ENCODE peak calls at places on chromosome 13, in eight cellular contexts. One of them, this sample, is unnamed.

GRCh38 chr13:94641432-94641941 is 39.8 kb downstream of the GPR180 start:
- DNase-seq in AG09309: peak
- DNase-seq in foreskin fibroblast: peak
- DNase-seq in breast epithelium: no peak
- DNase-seq in heart right ventricle: no peak
- DNase-seq in tibial nerve: no peak
- DNase-seq in brain microvascular endothelial cell: peak
- DNase-seq in astrocyte of the spinal cord: peak
- DNase-seq in this sample: peak

GRCh38 chr13:49858183-49858856 is 65.8 kb upstream of the KPNA3 start:
- DNase-seq in AG09309: peak
- DNase-seq in brain microvascular endothelial cell: peak
- DNase-seq in foreskin fibroblast: peak
- DNase-seq in tibial nerve: no peak
- DNase-seq in breast epithelium: no peak
- DNase-seq in heart right ventricle: no peak
- DNase-seq in astrocyte of the spinal cord: peak
- DNase-seq in this sample: peak

GRCh38 chr13:99577934-99578917 is 77.0 kb downstream of the TM9SF2 start:
- DNase-seq in heart right ventricle: no peak
- DNase-seq in astrocyte of the spinal cord: no peak
- DNase-seq in tibial nerve: no peak
- DNase-seq in brain microvascular endothelial cell: no peak
- DNase-seq in AG09309: no peak
- DNase-seq in foreskin fibroblast: no peak
- DNase-seq in breast epithelium: no peak
- DNase-seq in this sample: no peak

GRCh38 chr13:90968510-90968909 is 379.0 kb upstream of the MIR17HG start:
- DNase-seq in brain microvascular endothelial cell: no peak
- DNase-seq in foreskin fibroblast: no peak
- DNase-seq in breast epithelium: no peak
- DNase-seq in heart right ventricle: no peak
- DNase-seq in tibial nerve: no peak
- DNase-seq in AG09309: no peak
- DNase-seq in astrocyte of the spinal cord: peak
- DNase-seq in this sample: no peak

GRCh38 chr13:78160793-78161192 is 242.2 kb upstream of the EDNRB start:
- DNase-seq in foreskin fibroblast: peak
- DNase-seq in tibial nerve: no peak
- DNase-seq in brain microvascular endothelial cell: no peak
- DNase-seq in breast epithelium: no peak
- DNase-seq in heart right ventricle: no peak
- DNase-seq in AG09309: peak
- DNase-seq in astrocyte of the spinal cord: peak
- DNase-seq in this sample: peak

GRCh38 chr13:98350746-98351330 is 173.8 kb upstream of the RNF113B start:
- DNase-seq in tibial nerve: no peak
- DNase-seq in brain microvascular endothelial cell: no peak
- DNase-seq in AG09309: no peak
- DNase-seq in foreskin fibroblast: no peak
- DNase-seq in heart right ventricle: no peak
- DNase-seq in astrocyte of the spinal cord: no peak
- DNase-seq in breast epithelium: no peak
- DNase-seq in this sample: no peak

GRCh38 chr13:30787747-30788535 is 52.6 kb downstream of the ALOX5AP start:
- DNase-seq in heart right ventricle: no peak
- DNase-seq in foreskin fibroblast: no peak
- DNase-seq in breast epithelium: no peak
- DNase-seq in brain microvascular endothelial cell: peak
- DNase-seq in astrocyte of the spinal cord: no peak
- DNase-seq in AG09309: no peak
- DNase-seq in tibial nerve: no peak
- DNase-seq in this sample: no peak

GRCh38 chr13:45850020-45850613 is 1.4 kb downstream of the SIAH3 start:
- DNase-seq in AG09309: no peak
- DNase-seq in astrocyte of the spinal cord: no peak
- DNase-seq in brain microvascular endothelial cell: no peak
- DNase-seq in tibial nerve: no peak
- DNase-seq in heart right ventricle: no peak
- DNase-seq in breast epithelium: no peak
- DNase-seq in foreskin fibroblast: no peak
- DNase-seq in this sample: no peak

GRCh38 chr13:39516140-39516539 is 86.9 kb downstream of the LHFPL6 start:
- DNase-seq in astrocyte of the spinal cord: no peak
- DNase-seq in heart right ventricle: no peak
- DNase-seq in brain microvascular endothelial cell: no peak
- DNase-seq in tibial nerve: no peak
- DNase-seq in AG09309: no peak
- DNase-seq in breast epithelium: no peak
- DNase-seq in foreskin fibroblast: peak
- DNase-seq in this sample: peak

GRCh38 chr13:59834801-59835200 is 328.9 kb downstream of the DIAPH3 start:
- DNase-seq in tibial nerve: no peak
- DNase-seq in breast epithelium: no peak
- DNase-seq in astrocyte of the spinal cord: peak
- DNase-seq in foreskin fibroblast: peak
- DNase-seq in AG09309: peak
- DNase-seq in brain microvascular endothelial cell: peak
- DNase-seq in heart right ventricle: no peak
- DNase-seq in this sample: peak

GRCh38 chr13:94249512-94249911 is 230.0 kb downstream of the DCT start:
- DNase-seq in foreskin fibroblast: peak
- DNase-seq in brain microvascular endothelial cell: peak
- DNase-seq in heart right ventricle: no peak
- DNase-seq in tibial nerve: no peak
- DNase-seq in AG09309: peak
- DNase-seq in breast epithelium: no peak
- DNase-seq in astrocyte of the spinal cord: peak
- DNase-seq in this sample: peak

GRCh38 chr13:83453723-83454122 is 428.6 kb downstream of the SLITRK1 start:
- DNase-seq in foreskin fibroblast: no peak
- DNase-seq in AG09309: no peak
- DNase-seq in brain microvascular endothelial cell: no peak
- DNase-seq in breast epithelium: no peak
- DNase-seq in tibial nerve: no peak
- DNase-seq in heart right ventricle: no peak
- DNase-seq in astrocyte of the spinal cord: no peak
- DNase-seq in this sample: no peak

GRCh38 chr13:32216281-32216680 is 98.9 kb downstream of the ZAR1L start:
- DNase-seq in astrocyte of the spinal cord: no peak
- DNase-seq in brain microvascular endothelial cell: no peak
- DNase-seq in breast epithelium: no peak
- DNase-seq in heart right ventricle: no peak
- DNase-seq in tibial nerve: no peak
- DNase-seq in foreskin fibroblast: no peak
- DNase-seq in AG09309: no peak
- DNase-seq in this sample: no peak

GRCh38 chr13:95235199-95235726 is 66.0 kb downstream of the ABCC4 start:
- DNase-seq in astrocyte of the spinal cord: no peak
- DNase-seq in breast epithelium: no peak
- DNase-seq in foreskin fibroblast: no peak
- DNase-seq in brain microvascular endothelial cell: no peak
- DNase-seq in AG09309: no peak
- DNase-seq in heart right ventricle: no peak
- DNase-seq in tibial nerve: no peak
- DNase-seq in this sample: no peak

GRCh38 chr13:32894589-32895001 is 121.6 kb upstream of the KL start:
- DNase-seq in breast epithelium: no peak
- DNase-seq in foreskin fibroblast: peak
- DNase-seq in tibial nerve: no peak
- DNase-seq in heart right ventricle: no peak
- DNase-seq in AG09309: peak
- DNase-seq in astrocyte of the spinal cord: no peak
- DNase-seq in brain microvascular endothelial cell: peak
- DNase-seq in this sample: no peak

GRCh38 chr13:98267080-98267912 is 90.2 kb upstream of the RNF113B start:
- DNase-seq in foreskin fibroblast: no peak
- DNase-seq in breast epithelium: no peak
- DNase-seq in tibial nerve: peak
- DNase-seq in brain microvascular endothelial cell: peak
- DNase-seq in astrocyte of the spinal cord: peak
- DNase-seq in AG09309: no peak
- DNase-seq in heart right ventricle: no peak
- DNase-seq in this sample: no peak

GRCh38 chr13:48874165-48874564 is 101.5 kb upstream of the FNDC3A start:
- DNase-seq in AG09309: no peak
- DNase-seq in tibial nerve: no peak
- DNase-seq in breast epithelium: no peak
- DNase-seq in foreskin fibroblast: no peak
- DNase-seq in brain microvascular endothelial cell: no peak
- DNase-seq in astrocyte of the spinal cord: no peak
- DNase-seq in heart right ventricle: no peak
- DNase-seq in this sample: no peak

GRCh38 chr13:109309625-109310363 is 476.6 kb downstream of the IRS2 start:
- DNase-seq in astrocyte of the spinal cord: peak
- DNase-seq in foreskin fibroblast: no peak
- DNase-seq in AG09309: no peak
- DNase-seq in brain microvascular endothelial cell: no peak
- DNase-seq in tibial nerve: no peak
- DNase-seq in heart right ventricle: no peak
- DNase-seq in breast epithelium: no peak
- DNase-seq in this sample: no peak

GRCh38 chr13:85557651-85558050 is 241.6 kb downstream of the SLITRK6 start:
- DNase-seq in brain microvascular endothelial cell: no peak
- DNase-seq in heart right ventricle: no peak
- DNase-seq in tibial nerve: no peak
- DNase-seq in breast epithelium: no peak
- DNase-seq in foreskin fibroblast: no peak
- DNase-seq in astrocyte of the spinal cord: no peak
- DNase-seq in AG09309: no peak
- DNase-seq in this sample: no peak
- TF ChIP-seq CTCF in brain microvascular endothelial cell: no peak
- TF ChIP-seq CTCF in heart right ventricle: no peak
- TF ChIP-seq CTCF in tibial nerve: no peak
- TF ChIP-seq CTCF in breast epithelium: no peak
- TF ChIP-seq CTCF in foreskin fibroblast: no peak
- TF ChIP-seq CTCF in astrocyte of the spinal cord: no peak
- TF ChIP-seq CTCF in AG09309: no peak
- TF ChIP-seq CTCF in this sample: no peak

GRCh38 chr13:36332986-36333385 is 13.2 kb downstream of the SPART start:
- DNase-seq in astrocyte of the spinal cord: peak
- DNase-seq in foreskin fibroblast: peak
- DNase-seq in breast epithelium: no peak
- DNase-seq in brain microvascular endothelial cell: no peak
- DNase-seq in heart right ventricle: no peak
- DNase-seq in AG09309: no peak
- DNase-seq in tibial nerve: no peak
- DNase-seq in this sample: no peak

GRCh38 chr13:36339600-36340155 is 6.5 kb downstream of the SPART start:
- DNase-seq in breast epithelium: no peak
- DNase-seq in tibial nerve: no peak
- DNase-seq in AG09309: no peak
- DNase-seq in astrocyte of the spinal cord: no peak
- DNase-seq in brain microvascular endothelial cell: no peak
- DNase-seq in foreskin fibroblast: no peak
- DNase-seq in heart right ventricle: no peak
- DNase-seq in this sample: no peak

GRCh38 chr13:36343766-36344165 is 2.4 kb downstream of the SPART start:
- DNase-seq in astrocyte of the spinal cord: no peak
- DNase-seq in breast epithelium: no peak
- DNase-seq in tibial nerve: no peak
- DNase-seq in foreskin fibroblast: no peak
- DNase-seq in heart right ventricle: no peak
- DNase-seq in brain microvascular endothelial cell: no peak
- DNase-seq in AG09309: no peak
- DNase-seq in this sample: no peak

GRCh38 chr13:36341718-36342117 is 4.5 kb downstream of the SPART start:
- DNase-seq in AG09309: no peak
- DNase-seq in foreskin fibroblast: peak
- DNase-seq in astrocyte of the spinal cord: no peak
- DNase-seq in breast epithelium: no peak
- DNase-seq in heart right ventricle: no peak
- DNase-seq in tibial nerve: no peak
- DNase-seq in brain microvascular endothelial cell: no peak
- DNase-seq in this sample: peak

GRCh38 chr13:36337938-36338337 is 8.3 kb downstream of the SPART start:
- DNase-seq in brain microvascular endothelial cell: no peak
- DNase-seq in astrocyte of the spinal cord: no peak
- DNase-seq in tibial nerve: no peak
- DNase-seq in breast epithelium: no peak
- DNase-seq in foreskin fibroblast: no peak
- DNase-seq in heart right ventricle: no peak
- DNase-seq in AG09309: no peak
- DNase-seq in this sample: no peak
- TF ChIP-seq CTCF in brain microvascular endothelial cell: no peak
- TF ChIP-seq CTCF in astrocyte of the spinal cord: no peak
- TF ChIP-seq CTCF in tibial nerve: no peak
- TF ChIP-seq CTCF in breast epithelium: no peak
- TF ChIP-seq CTCF in foreskin fibroblast: no peak
- TF ChIP-seq CTCF in heart right ventricle: no peak
- TF ChIP-seq CTCF in AG09309: no peak
- TF ChIP-seq CTCF in this sample: no peak

GRCh38 chr13:113122571-113123225 is at the start of gene F10:
- DNase-seq in tibial nerve: peak
- DNase-seq in brain microvascular endothelial cell: peak
- DNase-seq in foreskin fibroblast: peak
- DNase-seq in breast epithelium: peak
- DNase-seq in AG09309: peak
- DNase-seq in heart right ventricle: peak
- DNase-seq in astrocyte of the spinal cord: peak
- DNase-seq in this sample: peak
- TF ChIP-seq CTCF in tibial nerve: peak
- TF ChIP-seq CTCF in brain microvascular endothelial cell: peak
- TF ChIP-seq CTCF in foreskin fibroblast: peak
- TF ChIP-seq CTCF in breast epithelium: no peak
- TF ChIP-seq CTCF in AG09309: no peak
- TF ChIP-seq CTCF in heart right ventricle: no peak
- TF ChIP-seq CTCF in astrocyte of the spinal cord: no peak
- TF ChIP-seq CTCF in this sample: peak

DNA sequence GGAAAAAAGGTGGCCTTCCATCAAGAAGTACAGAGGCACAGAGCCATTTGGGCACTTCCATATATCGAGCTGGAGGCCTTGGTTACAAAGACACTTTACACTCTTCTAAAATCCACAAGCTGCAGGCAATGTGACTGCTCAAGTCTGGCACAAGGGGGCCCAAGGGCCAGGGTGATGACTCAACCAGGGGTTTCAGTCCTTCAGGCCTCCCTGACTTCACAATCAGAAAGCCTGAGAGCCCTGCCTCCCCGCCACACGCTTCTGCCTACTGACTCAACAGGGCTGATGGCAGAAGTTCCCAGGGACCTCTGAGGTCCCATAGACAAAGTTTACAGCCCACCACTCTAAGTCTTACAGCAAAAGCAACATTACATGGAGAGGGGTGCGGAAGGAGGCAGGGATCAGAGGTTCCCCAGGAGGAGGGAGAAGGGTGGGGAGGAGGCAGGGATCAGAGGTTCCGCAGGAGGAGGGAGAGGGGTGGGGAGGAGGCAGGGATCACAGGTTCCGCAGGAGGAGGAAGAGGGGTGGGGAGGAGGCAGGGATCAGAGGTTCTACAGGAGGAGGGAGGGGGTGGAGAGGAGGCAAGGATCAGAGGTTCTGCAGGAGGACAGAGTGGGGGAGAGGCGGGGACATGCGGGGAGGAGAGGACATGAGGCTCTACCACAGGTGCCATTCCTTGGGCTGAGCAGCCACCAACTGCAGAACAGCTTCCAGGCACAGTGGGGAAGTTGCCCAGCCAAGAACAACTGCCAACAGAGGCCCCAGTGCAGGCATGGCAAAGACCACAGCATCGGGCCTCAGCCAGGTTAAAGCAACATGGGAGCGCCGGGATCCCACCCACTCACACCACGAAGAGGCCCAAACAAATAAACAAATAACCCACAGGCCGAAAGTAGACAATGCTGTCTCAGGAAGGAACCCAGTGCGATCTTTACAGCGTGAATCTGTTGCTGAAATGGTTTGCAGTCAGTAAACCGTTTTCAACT is 52.0 kb downstream of the SLC7A1 start:
- DNase-seq in tibial nerve: no peak
- DNase-seq in foreskin fibroblast: no peak
- DNase-seq in brain microvascular endothelial cell: peak
- DNase-seq in astrocyte of the spinal cord: peak
- DNase-seq in AG09309: no peak
- DNase-seq in heart right ventricle: no peak
- DNase-seq in breast epithelium: no peak
- DNase-seq in this sample: peak
- TF ChIP-seq CTCF in tibial nerve: no peak
- TF ChIP-seq CTCF in foreskin fibroblast: no peak
- TF ChIP-seq CTCF in brain microvascular endothelial cell: peak
- TF ChIP-seq CTCF in astrocyte of the spinal cord: no peak
- TF ChIP-seq CTCF in AG09309: no peak
- TF ChIP-seq CTCF in heart right ventricle: no peak
- TF ChIP-seq CTCF in breast epithelium: no peak
- TF ChIP-seq CTCF in this sample: peak